ENCODE peak calls at places on chromosomes 7 and 10, in nine cellular contexts. R is epithelial cell of proximal tubule, L is endothelial cell of umbilical vein, V is activated B cell treated with CpG ODN at 0.5 μM for 24 hours, Q is cardiac fibroblast, U is mesothelial cell of epicardium, N is pancreas, S is tibial nerve, M is uterus. A is an unnamed sample.

GRCh38 chr7:71424166-71424803 is 292.3 kb downstream of the GALNT17 start:
- DNase-seq in Q (peak), L (no peak), S (no peak), N (no peak), R (no peak), U (no peak), V (no peak), M (no peak), A (no peak)

GRCh38 chr10:31619410-31620095 is 300.5 kb downstream of the ZEB1 start:
- DNase-seq in U (no peak), Q (no peak), M (no peak), L (no peak), R (no peak), S (peak), N (no peak), V (no peak), A (no peak)

GRCh38 chr10:983951-984705 is 4.1 kb upstream of the GTPBP4 start:
- DNase-seq in N (peak), Q (no peak), R (no peak), L (peak), V (no peak), U (no peak), M (no peak), S (no peak), A (no peak)

GRCh38 chr10:17406036-17406834 is 48.2 kb downstream of the ST8SIA6 start:
- DNase-seq in U (no peak), S (no peak), R (no peak), Q (no peak), M (no peak), N (no peak), L (no peak), V (no peak), A (no peak)

GRCh38 chr7:7761974-7762769 is 43.8 kb upstream of the RPA3 start:
- DNase-seq in N (no peak), Q (peak), V (no peak), S (peak), U (no peak), M (no peak), R (no peak), L (peak), A (no peak)

GRCh38 chr7:131688738-131689661 is 132.6 kb upstream of the PODXL start:
- DNase-seq in U (peak), N (peak), Q (peak), L (peak), V (peak), S (peak), R (peak), M (peak), A (peak)

GRCh38 chr7:80054356-80054755 is 80.3 kb upstream of the GNAI1 start:
- DNase-seq in S (no peak), R (no peak), N (no peak), M (no peak), V (no peak), L (no peak), U (no peak), Q (peak), A (no peak)

GRCh38 chr10:42888504-42889095 is 106.0 kb downstream of the BMS1 start:
- DNase-seq in Q (no peak), S (no peak), U (no peak), V (no peak), L (no peak), M (no peak), R (no peak), N (no peak), A (no peak)

GRCh38 chr7:23467731-23468720 is 2.3 kb downstream of the IGF2BP3 start:
- DNase-seq in L (peak), R (no peak), N (no peak), Q (peak), V (peak), S (no peak), U (no peak), M (no peak), A (no peak)

GRCh38 chr7:29287366-29287765 is 92.8 kb downstream of the CHN2 start:
- DNase-seq in M (no peak), U (no peak), L (peak), N (no peak), Q (peak), S (no peak), V (no peak), R (peak), A (no peak)

GRCh38 chr7:116500071-116500853 is 724 bp downstream of the CAV2 start:
- DNase-seq in L (peak), N (peak), S (peak), V (peak), U (no peak), M (no peak), R (no peak), Q (peak), A (peak)

GRCh38 chr10:84948644-84949043 is 620.3 kb downstream of the CCSER2 start:
- DNase-seq in V (no peak), U (no peak), L (no peak), R (no peak), M (no peak), N (no peak), S (no peak), Q (no peak), A (no peak)

GRCh38 chr7:102916881-102917280 is 4.1 kb downstream of the LRRC17 start:
- DNase-seq in V (no peak), L (no peak), S (no peak), U (no peak), N (no peak), M (no peak), Q (peak), R (no peak), A (no peak)

GRCh38 chr7:73706122-73707044 is 13.1 kb downstream of the STX1A start:
- DNase-seq in S (no peak), V (no peak), R (no peak), Q (peak), U (no peak), L (no peak), M (no peak), N (no peak), A (no peak)

GRCh38 chr7:5691536-5692090 is 89.8 kb downstream of the RNF216 start:
- DNase-seq in V (no peak), M (no peak), S (no peak), L (no peak), U (no peak), N (no peak), Q (peak), R (no peak), A (no peak)

GRCh38 chr7:105713488-105714465 is 132.5 kb upstream of the EFCAB10 start:
- DNase-seq in Q (peak), S (no peak), M (no peak), R (no peak), N (no peak), V (no peak), L (no peak), U (no peak), A (no peak)

GRCh38 chr7:116525298-116525912 is 569 bp downstream of the CAV1 start:
- DNase-seq in L (peak), N (peak), U (no peak), M (peak), S (peak), R (no peak), Q (no peak), V (no peak), A (no peak)

GRCh38 chr7:157871681-157872080 is 534.9 kb downstream of the DNAJB6 start:
- DNase-seq in U (no peak), S (no peak), Q (no peak), M (no peak), L (no peak), N (no peak), V (no peak), R (no peak), A (no peak)

GRCh38 chr10:1661861-1662260 is 75.5 kb downstream of the ADARB2 start:
- DNase-seq in L (no peak), M (no peak), V (peak), R (no peak), U (no peak), N (no peak), Q (no peak), S (no peak), A (no peak)

GRCh38 chr7:106219170-106219569 is 65.6 kb downstream of the NAMPT start:
- DNase-seq in R (no peak), S (no peak), L (peak), V (no peak), Q (no peak), N (no peak), M (no peak), U (no peak), A (no peak)

GRCh38 chr7:6430271-6430940 is 17.3 kb downstream of the DAGLB start:
- DNase-seq in V (no peak), S (no peak), N (no peak), M (no peak), L (no peak), U (no peak), R (no peak), Q (peak), A (no peak)

GRCh38 chr7:45973725-45974532 is 52.9 kb upstream of the IGFBP3 start:
- DNase-seq in M (no peak), N (no peak), V (no peak), S (no peak), U (no peak), L (no peak), R (no peak), Q (no peak), A (no peak)

GRCh38 chr10:68813554-68813953 is 13.8 kb upstream of the STOX1 start:
- DNase-seq in S (no peak), R (no peak), U (no peak), V (no peak), N (no peak), L (no peak), Q (no peak), M (no peak), A (no peak)

GRCh38 chr7:12291870-12292269 is 80.8 kb downstream of the TMEM106B start:
- DNase-seq in U (no peak), L (peak), S (no peak), V (no peak), Q (peak), R (no peak), M (no peak), N (no peak), A (no peak)

GRCh38 chr10:116673866-116674265 is 53.1 kb downstream of the PNLIPRP2 start:
- DNase-seq in V (no peak), M (no peak), U (no peak), R (no peak), N (no peak), S (no peak), L (no peak), Q (no peak), A (no peak)

GRCh38 chr7:19681596-19681995 is 27.2 kb downstream of the POLR1F start:
- DNase-seq in L (no peak), M (no peak), R (no peak), Q (no peak), U (no peak), S (no peak), V (no peak), N (no peak), A (no peak)

GRCh38 chr7:3080106-3080505 is 36.4 kb upstream of the CARD11 start:
- DNase-seq in M (no peak), Q (no peak), S (no peak), N (no peak), L (no peak), U (no peak), R (no peak), V (no peak), A (no peak)

GRCh38 chr7:1721047-1721687 is 51.1 kb downstream of the ELFN1 start:
- DNase-seq in V (no peak), S (no peak), N (no peak), R (peak), Q (peak), M (no peak), U (no peak), L (no peak), A (no peak)

GRCh38 chr10:4532467-4532866 is 293.5 kb upstream of the AKR1E2 start:
- DNase-seq in S (no peak), R (no peak), Q (peak), U (no peak), M (no peak), L (no peak), V (no peak), N (no peak), A (no peak)

GRCh38 chr10:74078037-74078436 is 72.6 kb downstream of the AP3M1 start:
- DNase-seq in N (no peak), L (peak), S (no peak), U (no peak), M (no peak), Q (peak), V (no peak), R (no peak), A (no peak)

GRCh38 chr7:135979674-135980660 is 2.8 kb upstream of the MTPN start:
- DNase-seq in V (no peak), L (peak), S (no peak), R (no peak), U (no peak), N (no peak), Q (peak), M (no peak), A (no peak)

GRCh38 chr7:155584763-155585531 is 38.6 kb upstream of the CNPY1 start:
- DNase-seq in U (no peak), R (no peak), L (no peak), M (no peak), V (no peak), Q (peak), S (peak), N (peak), A (no peak)

GRCh38 chr7:6495597-6496262 is 48.0 kb upstream of the DAGLB start:
- DNase-seq in R (no peak), N (no peak), U (no peak), Q (peak), M (no peak), S (no peak), V (no peak), L (no peak), A (no peak)

GRCh38 chr7:98617051-98617959 is at the start of gene NPTX2:
- DNase-seq in N (peak), V (no peak), M (no peak), S (no peak), R (no peak), L (no peak), U (no peak), Q (peak), A (no peak)

GRCh38 chr7:101618916-101619315 is 10.2 kb downstream of the MYL10 start:
- DNase-seq in Q (no peak), V (no peak), U (no peak), M (no peak), L (no peak), N (no peak), S (no peak), R (no peak), A (no peak)

GRCh38 chr7:16356241-16356958 is 64.9 kb downstream of the CRPPA start:
- DNase-seq in S (no peak), L (no peak), V (no peak), R (no peak), M (no peak), U (no peak), Q (peak), N (no peak), A (no peak)

GRCh38 chr10:132264306-132264950 is 43.3 kb downstream of the STK32C start:
- DNase-seq in V (no peak), L (no peak), U (peak), N (no peak), S (no peak), R (no peak), M (no peak), Q (no peak), A (no peak)

GRCh38 chr10:103757531-103758293 is 97.7 kb downstream of the SH3PXD2A start:
- DNase-seq in S (peak), R (no peak), M (no peak), L (peak), N (no peak), V (no peak), Q (peak), U (no peak), A (no peak)

GRCh38 chr7:44793919-44794715 is 2.4 kb upstream of the PPIA start:
- DNase-seq in V (no peak), Q (no peak), N (no peak), L (no peak), M (no peak), U (no peak), R (no peak), S (no peak), A (no peak)

GRCh38 chr10:17354781-17355180 is 99.6 kb downstream of the ST8SIA6 start:
- DNase-seq in S (no peak), V (no peak), N (no peak), L (no peak), R (no peak), M (no peak), Q (peak), U (no peak), A (no peak)

DNA sequence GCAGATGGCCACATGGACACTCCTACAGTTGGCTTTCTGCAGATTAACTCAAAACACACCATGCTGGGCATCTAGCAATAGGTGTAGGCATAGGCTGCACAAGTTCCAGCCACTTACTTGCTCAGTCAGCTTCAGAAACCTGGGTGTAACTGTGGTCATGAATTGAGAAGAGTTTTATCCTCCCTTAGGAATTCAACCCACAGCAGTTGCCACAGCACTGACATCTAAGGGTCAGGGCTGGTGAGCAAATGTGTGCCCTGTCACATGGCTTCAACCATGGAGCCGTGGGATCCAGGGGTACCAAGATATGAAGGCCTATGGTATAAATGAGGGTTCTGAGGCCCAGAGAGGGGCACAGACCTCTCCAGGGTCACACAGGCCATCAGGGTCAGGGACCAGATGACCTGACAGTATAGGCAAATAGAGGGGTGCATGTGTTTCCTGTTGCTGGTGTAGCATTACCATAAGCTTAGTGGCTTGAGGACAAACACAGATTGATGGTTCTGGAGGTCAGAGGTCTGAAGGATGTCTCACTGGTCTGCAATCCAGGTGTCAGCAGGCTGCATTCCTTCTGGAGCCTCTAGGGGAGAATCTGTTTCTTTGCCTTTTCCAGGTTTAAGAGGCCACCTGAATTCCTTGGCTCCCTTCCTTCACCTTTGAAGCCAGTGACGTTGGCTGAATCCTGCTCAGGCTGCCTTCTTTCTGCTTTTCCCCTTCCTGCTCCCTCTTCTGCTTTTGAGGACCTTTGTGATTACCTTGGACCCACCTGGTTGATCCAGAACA is 24.1 kb downstream of the MINDY4 start:
- DNase-seq in S (no peak), M (no peak), Q (no peak), N (no peak), L (no peak), U (no peak), R (no peak), V (no peak), A (no peak)
- TF ChIP-seq CTCF in S (no peak), M (no peak), Q (no peak), N (no peak), L (no peak), U (no peak), R (peak), V (no peak), A (no peak)

DNA sequence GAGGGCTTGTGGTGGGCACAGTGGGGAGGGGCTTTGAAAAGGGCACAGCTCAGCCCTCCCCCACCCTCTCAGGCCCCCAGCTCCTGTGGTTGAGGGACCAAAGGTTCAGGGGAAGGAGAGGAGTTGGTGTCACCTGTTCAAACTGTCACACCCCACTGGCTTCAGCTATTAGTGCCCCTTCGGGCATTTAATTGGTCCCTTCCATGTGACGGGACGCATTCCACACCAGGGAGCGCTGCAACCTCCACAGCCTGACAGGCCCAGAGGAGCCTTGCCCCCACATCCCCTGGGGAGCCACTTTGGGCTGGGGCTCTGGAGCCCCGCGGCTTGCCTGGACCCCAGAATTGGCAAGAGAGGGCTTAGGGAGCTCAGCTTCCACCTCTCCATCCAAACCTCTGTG is 75.7 kb downstream of the C10orf105 start:
- DNase-seq in V (no peak), Q (no peak), S (no peak), M (no peak), L (no peak), U (no peak), N (no peak), R (no peak), A (no peak)
- TF ChIP-seq CTCF in V (no peak), Q (no peak), S (no peak), M (no peak), L (no peak), U (no peak), N (no peak), R (no peak), A (no peak)

DNA sequence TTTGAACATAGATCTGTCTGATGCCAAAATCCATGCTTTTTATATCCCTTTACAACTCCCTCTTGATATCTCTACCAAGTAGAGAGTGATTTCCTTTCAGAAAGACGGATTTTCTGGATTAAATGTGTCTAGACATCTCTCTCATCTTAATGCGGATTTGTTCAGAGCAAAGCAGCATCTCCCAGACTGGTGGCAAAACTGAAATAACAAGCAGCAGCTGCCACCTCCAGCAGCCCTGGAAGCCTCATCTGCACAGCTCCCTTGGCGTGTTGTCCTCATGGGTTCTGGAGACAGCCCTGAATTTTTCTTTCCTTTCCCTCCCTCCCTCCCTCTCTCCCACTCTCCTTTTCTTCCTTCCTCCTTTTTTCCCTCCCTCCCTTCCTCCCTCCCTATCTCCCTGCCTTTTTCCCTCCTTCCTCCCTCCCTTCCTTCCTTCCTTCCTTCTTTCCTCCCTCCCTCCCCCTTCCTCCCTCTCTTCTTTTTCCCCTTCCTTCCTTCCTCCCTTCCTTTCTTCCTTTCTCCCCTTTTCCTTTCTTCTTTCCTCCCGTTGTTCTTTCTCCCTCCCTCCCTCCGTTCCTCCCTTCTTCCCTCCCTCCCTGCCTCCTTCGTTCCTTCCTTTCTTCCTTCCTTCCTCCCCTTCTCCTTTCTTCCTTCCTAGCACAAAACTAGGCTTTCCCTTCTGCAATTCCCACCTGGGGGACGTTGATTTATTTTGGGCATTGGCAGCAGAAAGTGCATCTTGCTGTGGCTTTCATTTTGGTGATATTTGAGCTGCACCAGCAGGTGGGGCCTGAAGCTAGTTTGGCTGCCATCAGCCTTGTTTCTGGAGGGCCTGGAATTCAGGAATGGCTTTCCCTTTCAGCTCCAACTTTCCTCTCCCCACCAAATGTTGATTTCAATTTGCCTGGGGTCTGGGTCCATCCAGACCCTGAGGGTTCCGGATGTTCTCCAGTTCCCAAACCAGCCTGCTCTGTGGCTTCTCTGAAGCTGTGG is 640.0 kb downstream of the TYW1 start:
- DNase-seq in S (no peak), L (no peak), M (no peak), U (no peak), R (no peak), Q (no peak), N (no peak), V (no peak), A (no peak)
- TF ChIP-seq CTCF in S (no peak), L (no peak), M (no peak), U (no peak), R (no peak), Q (no peak), N (no peak), V (no peak), A (peak)

DNA sequence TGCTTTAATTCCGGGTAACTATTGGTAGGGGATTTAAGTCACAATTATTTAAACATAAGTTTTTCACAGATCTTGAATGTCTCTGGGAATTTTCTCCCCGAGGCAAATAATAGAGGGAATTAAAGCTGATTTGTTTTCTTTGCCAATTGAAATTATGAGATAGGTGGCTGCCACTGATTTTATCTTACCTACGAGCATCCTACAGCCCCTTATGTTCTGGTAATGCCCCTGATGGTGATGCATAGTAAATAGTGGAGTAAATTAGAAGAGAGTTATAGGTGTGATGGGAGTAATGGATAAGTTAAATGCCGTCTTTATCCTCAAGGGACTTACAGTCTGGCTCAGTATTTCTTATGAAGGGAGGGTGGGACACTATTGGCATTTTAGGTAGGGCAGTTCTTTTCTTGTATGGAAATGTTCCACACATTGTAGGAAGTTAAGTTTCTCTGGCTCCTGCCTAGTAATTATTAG is 58.1 kb downstream of the HDAC9 start:
- DNase-seq in N (no peak), S (no peak), V (no peak), R (no peak), M (no peak), U (no peak), L (no peak), Q (no peak), A (no peak)
- TF ChIP-seq CTCF in N (no peak), S (no peak), V (no peak), R (no peak), M (no peak), U (no peak), L (no peak), Q (no peak), A (no peak)